ENCODE peak calls at places on chromosomes 4 and X, in six cellular contexts. C is GM23338, N is tibial nerve, A is aorta, E is mammary epithelial cell, B is endothelial cell of umbilical vein. D is an unnamed sample. For H3K27me3, H3K4me1 and H3K36me3, the result is how much of the 10 kb centered on the place peaks cover.

GRCh38 chrX:155766321-155766720 is 114.8 kb upstream of the VAMP7 start:
- DNase-seq in C (no peak), N (no peak), A (no peak), E (no peak), B (no peak), D (no peak)

GRCh38 chr4:128424524-128425195 is 137.0 kb upstream of the PGRMC2 start:
- DNase-seq in C (no peak), N (peak), A (no peak), E (peak), B (no peak), D (no peak)

GRCh38 chr4:155433636-155434360 is 57.0 kb upstream of the MAP9 start:
- DNase-seq in C (no peak), N (no peak), A (no peak), E (peak), B (peak), D (no peak)

GRCh38 chrX:4550018-4550417 is 836.6 kb upstream of the PRKX start:
- DNase-seq in C (peak), N (no peak), A (no peak), E (no peak), B (no peak), D (no peak)

GRCh38 chr4:54513231-54513630 is 144.5 kb upstream of the KIT start:
- DNase-seq in C (no peak), N (no peak), A (no peak), E (peak), B (no peak), D (peak)

GRCh38 chr4:85557016-85557901 is 82.3 kb downstream of the ARHGAP24 start:
- DNase-seq in C (no peak), N (no peak), A (no peak), E (no peak), B (no peak), D (no peak)

GRCh38 chr4:6375620-6376295 is 96.7 kb downstream of the PPP2R2C start:
- DNase-seq in C (no peak), N (no peak), A (peak), E (no peak), B (no peak), D (no peak)

GRCh38 chr4:118757761-118758213 is 72.6 kb downstream of the METTL14 start:
- DNase-seq in C (no peak), N (no peak), A (no peak), E (peak), B (no peak), D (no peak)

GRCh38 chr4:73520821-73521220 is 39.3 kb downstream of the AFM start:
- DNase-seq in C (peak), N (no peak), A (no peak), E (no peak), B (no peak), D (no peak)

GRCh38 chrX:15915959-15916703 is 61.5 kb upstream of the AP1S2 start:
- DNase-seq in C (no peak), N (no peak), A (no peak), E (no peak), B (no peak), D (no peak)

GRCh38 chr4:51895816-51896408 is 53.0 kb downstream of the DCUN1D4 start:
- DNase-seq in C (peak), N (peak), A (no peak), E (peak), B (peak), D (peak)

GRCh38 chrX:292900-293897 is 12.0 kb downstream of the PLCXD1 start:
- DNase-seq in C (no peak), N (no peak), A (peak), E (no peak), B (no peak), D (peak)

GRCh38 chr4:88706574-88706973 is 8.9 kb upstream of the NAP1L5 start:
- DNase-seq in C (peak), N (peak), A (no peak), E (peak), B (peak), D (peak)

GRCh38 chrX:106780259-106780658 is 22.2 kb upstream of the TBC1D8B start:
- DNase-seq in C (no peak), N (no peak), A (no peak), E (peak), B (no peak), D (no peak)

GRCh38 chrX:106780664-106781377 is 21.7 kb upstream of the TBC1D8B start:
- DNase-seq in C (no peak), N (no peak), A (no peak), E (no peak), B (no peak), D (no peak)

GRCh38 chrX:106774981-106775380 is 27.5 kb upstream of the TBC1D8B start:
- DNase-seq in C (no peak), N (no peak), A (no peak), E (no peak), B (no peak), D (no peak)
- H3K27me3 ChIP-seq in C (under half), N (under half), A (under half), E (under half), B (under half), D (under half)

GRCh38 chr4:2300431-2300861 is 38.5 kb upstream of the MXD4 start:
- DNase-seq in C (no peak), N (no peak), A (peak), E (no peak), B (no peak), D (no peak)
- H3K4me1 ChIP-seq in C (under half), N (under half), A (under half), E (under half), B (under half), D (under half)

GRCh38 chr4:110792036-110792435 is 169.2 kb upstream of the PITX2 start:
- DNase-seq in C (no peak), N (no peak), A (no peak), E (no peak), B (no peak), D (no peak)

GRCh38 chr4:110793890-110794588 is 171.2 kb upstream of the PITX2 start:
- DNase-seq in C (peak), N (no peak), A (no peak), E (no peak), B (no peak), D (no peak)

GRCh38 chr4:110798682-110799081 is 175.8 kb upstream of the PITX2 start:
- DNase-seq in C (no peak), N (no peak), A (no peak), E (no peak), B (no peak), D (no peak)

GRCh38 chr4:110787781-110788180 is 164.9 kb upstream of the PITX2 start:
- DNase-seq in C (no peak), N (no peak), A (no peak), E (no peak), B (no peak), D (no peak)

DNA sequence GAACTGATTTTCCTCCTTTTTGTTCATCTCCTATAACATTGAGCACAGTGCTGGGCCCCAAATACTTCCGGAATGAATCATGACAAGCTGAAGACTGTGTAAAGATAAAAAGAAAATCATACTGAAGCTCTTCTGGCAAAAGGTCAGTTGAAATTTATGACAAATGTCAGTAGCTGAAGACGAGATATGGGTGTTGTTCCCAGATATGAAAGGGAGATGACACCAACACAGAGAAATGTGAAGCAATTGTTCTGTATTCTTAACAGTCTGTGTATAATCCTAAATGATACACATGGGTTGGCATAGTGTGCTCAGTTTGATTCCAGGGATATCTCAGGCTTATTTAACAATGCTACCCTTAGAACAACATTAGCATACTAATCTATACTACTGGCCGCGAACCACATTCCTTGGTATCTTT is 170.5 kb upstream of the PITX2 start:
- DNase-seq in C (no peak), N (no peak), A (no peak), E (no peak), B (no peak), D (peak)
- H3K36me3 ChIP-seq in C (under half), N (under half), A (under half), E (under half), B (under half), D (under half)

GRCh38 chr4:7627251-7628250 is 192.8 kb upstream of the PSAPL1 start:
- DNase-seq in C (no peak), N (no peak), A (peak), E (no peak), B (no peak), D (no peak)
- H3K27me3 ChIP-seq in C (under half), N (under half), A (under half), E (under half), B (under half), D (under half)

GRCh38 chrX:39857780-39858179 is 240.0 kb downstream of the BCOR start:
- DNase-seq in C (no peak), N (no peak), A (no peak), E (no peak), B (no peak), D (no peak)
- H3K4me1 ChIP-seq in C (under half), N (under half), A (under half), E (under half), B (under half), D (under half)

GRCh38 chrX:154349979-154350378 is 24.5 kb downstream of the FLNA start:
- DNase-seq in C (no peak), N (no peak), A (no peak), E (no peak), B (no peak), D (no peak)

GRCh38 chrX:154348646-154349358 is 25.6 kb downstream of the FLNA start:
- DNase-seq in C (no peak), N (no peak), A (no peak), E (no peak), B (no peak), D (no peak)

GRCh38 chrX:154348114-154348531 is 26.3 kb downstream of the FLNA start:
- DNase-seq in C (no peak), N (no peak), A (no peak), E (no peak), B (no peak), D (no peak)

GRCh38 chrX:154350429-154351182 is 23.8 kb downstream of the FLNA start:
- DNase-seq in C (no peak), N (no peak), A (no peak), E (no peak), B (no peak), D (no peak)

DNA sequence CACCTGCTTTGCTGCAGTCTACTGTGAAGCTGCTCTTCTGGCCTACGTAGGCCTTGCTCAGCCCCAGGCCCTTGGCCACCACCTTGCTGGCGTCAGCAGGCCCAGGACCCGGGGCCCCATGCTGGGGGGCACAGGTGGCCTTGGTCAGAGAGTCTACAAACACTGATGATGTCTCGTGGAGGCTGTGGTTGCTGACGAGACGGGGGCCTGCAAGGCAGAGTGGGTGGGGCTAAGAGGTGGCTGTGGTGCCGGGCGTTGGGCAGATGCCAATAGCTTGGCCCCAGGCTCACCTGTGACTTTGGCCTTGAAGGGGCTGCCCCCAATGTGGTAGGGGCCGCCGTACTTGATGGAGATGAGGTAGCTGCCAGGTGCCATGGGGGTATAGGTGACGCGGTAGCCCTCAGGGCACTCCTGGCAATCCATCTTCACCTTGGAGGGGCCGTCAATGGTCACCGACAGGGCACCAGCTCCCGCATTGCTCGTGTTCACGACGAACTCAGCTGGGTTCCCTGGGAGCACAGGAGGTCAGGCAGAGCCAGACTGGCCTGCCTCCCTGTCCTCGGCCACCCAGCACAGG is 25.0 kb downstream of the FLNA start:
- DNase-seq in C (no peak), N (no peak), A (no peak), E (no peak), B (no peak), D (no peak)
- H3K36me3 ChIP-seq in C (under half), N (under half), A (under half), E (under half), B (half or more), D (under half)

GRCh38 chr4:121950212-121950679 is 1.6 kb downstream of the TRPC3 start:
- DNase-seq in C (peak), N (peak), A (peak), E (peak), B (peak), D (peak)
- H3K27me3 ChIP-seq in C (half or more), N (under half), A (under half), E (under half), B (under half), D (under half)

DNA sequence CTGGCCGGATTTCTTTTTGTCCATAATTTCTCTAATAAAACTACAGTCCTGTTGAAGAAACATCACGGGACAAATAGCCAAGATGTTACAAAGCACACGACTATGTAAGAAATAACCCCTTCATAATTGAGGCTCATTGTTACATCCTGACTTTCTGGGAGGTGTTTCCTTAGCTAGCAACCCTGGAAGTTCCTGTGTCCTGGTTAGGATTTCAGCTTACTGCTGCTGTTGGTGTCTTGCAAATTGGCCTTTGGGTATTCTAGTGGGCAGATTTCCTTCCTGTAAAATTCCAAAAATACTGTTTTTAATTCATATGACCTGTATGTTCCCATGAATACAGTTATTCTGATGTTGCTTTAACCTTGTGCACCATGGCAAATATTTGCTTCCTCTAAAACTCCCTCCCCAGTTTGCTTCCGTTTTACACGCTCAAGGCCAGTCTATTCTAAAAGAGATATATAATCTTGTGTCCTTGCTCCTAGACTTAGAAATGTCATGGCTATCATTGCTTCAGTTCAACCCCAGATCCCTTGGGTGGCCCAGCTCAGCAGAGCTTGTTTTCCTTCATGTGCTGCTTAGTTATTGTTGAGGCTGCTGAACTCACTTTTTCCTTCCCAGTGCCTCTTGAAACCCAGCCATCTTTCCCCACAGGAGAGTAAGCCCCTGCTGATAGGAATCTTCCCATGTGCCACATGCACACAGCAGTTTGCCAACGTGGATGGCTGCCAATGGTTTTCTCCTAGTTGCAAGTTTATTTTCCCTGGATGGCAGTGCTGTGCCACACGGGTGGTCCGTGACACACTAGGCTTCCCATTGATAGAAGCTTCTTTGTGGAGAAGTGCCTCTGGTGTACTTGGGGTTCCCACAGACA is 75.8 kb downstream of the TSPAN7 start:
- DNase-seq in C (no peak), N (no peak), A (no peak), E (no peak), B (peak), D (peak)
- H3K4me1 ChIP-seq in C (under half), N (under half), A (under half), E (under half), B (under half), D (under half)